ENCODE peak calls at places on chromosome 6, in seven cellular contexts. K, N, H, E, F, X and I are unnamed samples.

GRCh38 chr6:11101417-11101816 is 7.8 kb downstream of the SMIM13 start:
- DNase-seq in E (no peak), X (no peak), F (no peak), K (no peak), N (no peak), H (no peak), I (no peak)

GRCh38 chr6:10800810-10801209 is 37.5 kb downstream of the MAK start:
- DNase-seq in X (no peak), E (peak; percentile 35), H (no peak), F (no peak), K (peak; percentile 6), N (peak; percentile 7), I (no peak)

GRCh38 chr6:65248211-65248610 is 458.8 kb downstream of the EYS start:
- DNase-seq in F (no peak), N (no peak), H (no peak), K (no peak), E (no peak), X (no peak), I (no peak)

GRCh38 chr6:166237611-166238010 is 70.0 kb upstream of the TBXT start:
- DNase-seq in F (no peak), X (no peak), N (no peak), K (no peak), E (peak; percentile 2), H (no peak), I (no peak)

GRCh38 chr6:88987922-88988321 is 24.5 kb upstream of the RNGTT start:
- DNase-seq in K (no peak), H (no peak), F (no peak), E (no peak), X (no peak), N (no peak), I (no peak)

GRCh38 chr6:118544105-118544504 is 4.0 kb upstream of the PLN start:
- DNase-seq in H (no peak), E (no peak), N (no peak), F (no peak), X (no peak), K (peak; percentile 14), I (no peak)

GRCh38 chr6:23218751-23219150 is 649.4 kb downstream of the HDGFL1 start:
- DNase-seq in X (no peak), E (no peak), F (no peak), K (no peak), N (peak; percentile 21), H (no peak), I (peak; percentile 13)

GRCh38 chr6:106114492-106114891 is 28.4 kb downstream of the PRDM1 start:
- DNase-seq in F (no peak), E (no peak), K (no peak), H (no peak), N (no peak), X (no peak), I (no peak)

GRCh38 chr6:169527306-169527705 is 174.5 kb downstream of the WDR27 start:
- DNase-seq in H (no peak), N (no peak), K (no peak), X (no peak), F (no peak), E (peak; percentile 70), I (no peak)

GRCh38 chr6:161064915-161065314 is 73.3 kb downstream of the MAP3K4 start:
- DNase-seq in N (no peak), F (no peak), K (no peak), H (no peak), E (no peak), X (no peak), I (no peak)

GRCh38 chr6:71721642-71722041 is 164.7 kb upstream of the RIMS1 start:
- DNase-seq in H (no peak), E (peak; percentile 11), X (peak; percentile 52), K (no peak), N (no peak), F (no peak), I (no peak)

GRCh38 chr6:150298029-150298380 is 70.8 kb upstream of the IYD start:
- DNase-seq in K (no peak), E (no peak), H (no peak), F (no peak), N (no peak), X (no peak), I (no peak)

GRCh38 chr6:119241124-119241491 is 108.5 kb downstream of the MAN1A1 start:
- DNase-seq in H (no peak), N (no peak), F (no peak), X (no peak), K (peak; percentile 67), E (peak; percentile 7), I (no peak)

GRCh38 chr6:1995521-1996110 is 249.8 kb downstream of the GMDS start:
- DNase-seq in F (no peak), H (no peak), E (peak; percentile 35), N (no peak), K (no peak), X (no peak), I (no peak)

GRCh38 chr6:148367418-148368024 is 24.9 kb downstream of the SASH1 start:
- DNase-seq in F (no peak), N (no peak), X (peak; percentile 39), E (peak; percentile 76), H (peak; percentile 15), K (peak; percentile 96), I (no peak)

GRCh38 chr6:148404456-148405022 is 61.9 kb downstream of the SASH1 start:
- DNase-seq in F (no peak), E (no peak), K (no peak), N (no peak), X (no peak), H (no peak), I (no peak)

GRCh38 chr6:148203970-148204369 is 138.7 kb upstream of the SASH1 start:
- DNase-seq in F (peak; percentile 76), K (peak; percentile 61), X (peak; percentile 38), H (no peak), N (peak; percentile 17), E (peak; percentile 68), I (no peak)

GRCh38 chr6:166852484-166852975 is 103.8 kb downstream of the RNASET2 start:
- DNase-seq in X (no peak), E (no peak), H (no peak), K (no peak), N (no peak), F (no peak), I (no peak)

GRCh38 chr6:622462-622861 is 34.4 kb downstream of the HUS1B start:
- DNase-seq in F (no peak), E (no peak), N (no peak), X (no peak), K (no peak), H (no peak), I (no peak)

GRCh38 chr6:108846628-108847027 is 1.6 kb upstream of the ARMC2 start:
- DNase-seq in F (no peak), N (no peak), K (no peak), X (peak; percentile 9), E (no peak), H (no peak), I (no peak)

GRCh38 chr6:116397960-116398359 is 27.2 kb downstream of the DSE start:
- DNase-seq in F (no peak), X (no peak), K (peak; percentile 46), E (peak; percentile 82), N (no peak), H (no peak), I (no peak)

GRCh38 chr6:90497411-90497810 is 89.5 kb downstream of the MAP3K7 start:
- DNase-seq in X (no peak), F (no peak), K (no peak), H (no peak), E (peak; percentile 11), N (no peak), I (no peak)

GRCh38 chr6:2863901-2864300 is 22.2 kb upstream of the SERPINB1 start:
- DNase-seq in X (no peak), N (no peak), H (no peak), E (no peak), F (no peak), K (no peak), I (no peak)

GRCh38 chr6:169905041-169905807 is 153.8 kb downstream of the ERMARD start:
- DNase-seq in H (no peak), F (no peak), N (peak; percentile 42), E (no peak), K (peak; percentile 89), X (no peak), I (no peak)